ENCODE peak calls at places on chromosomes 4 and X, in four cellular contexts. R, B, N and U are unnamed samples.

GRCh38 chr4:33746979-33747378 is 2497.3 kb downstream of the ARAP2 start:
- DNase-seq in R (no peak), B (no peak), N (no peak), U (no peak)

GRCh38 chr4:87865960-87866598 is 33.3 kb downstream of the MEPE start:
- DNase-seq in R (peak), B (no peak), N (no peak), U (no peak)

GRCh38 chr4:173782660-173783059 is 252.6 kb upstream of the HAND2 start:
- DNase-seq in R (no peak), B (no peak), N (no peak), U (no peak)

GRCh38 chrX:56726609-56727008 is 2.4 kb upstream of the NBDY start:
- DNase-seq in R (no peak), B (peak), N (no peak), U (no peak)

GRCh38 chrX:123920065-123920785 is 41.3 kb upstream of the STAG2 start:
- DNase-seq in R (peak), B (no peak), N (no peak), U (peak)

GRCh38 chrX:74291577-74291963 is 12.4 kb upstream of the ZCCHC13 start:
- DNase-seq in R (no peak), B (no peak), N (no peak), U (no peak)

GRCh38 chr4:86848732-86849617 is at the start of gene SLC10A6:
- DNase-seq in R (no peak), B (no peak), N (no peak), U (no peak)

GRCh38 chr4:153611679-153612078 is 72.4 kb upstream of the TLR2 start:
- DNase-seq in R (no peak), B (no peak), N (no peak), U (no peak)

GRCh38 chrX:8815460-8816065 is 14.4 kb upstream of the FAM9A start:
- DNase-seq in R (no peak), B (peak), N (no peak), U (peak)

GRCh38 chrX:65657659-65658058 is 9.8 kb upstream of the MSN start:
- DNase-seq in R (no peak), B (no peak), N (no peak), U (no peak)

GRCh38 chr4:149887091-149887490 is 71.4 kb upstream of the IQCM start:
- DNase-seq in R (no peak), B (no peak), N (no peak), U (no peak)

GRCh38 chr4:89242864-89243740 is 64.5 kb downstream of the GPRIN3 start:
- DNase-seq in R (no peak), B (no peak), N (no peak), U (no peak)

GRCh38 chr4:146329042-146329716 is 114.8 kb downstream of the REELD1 start:
- DNase-seq in R (peak), B (no peak), N (no peak), U (peak)

GRCh38 chr4:178894126-178894525 is 1451.9 kb upstream of the AGA start:
- DNase-seq in R (no peak), B (no peak), N (no peak), U (no peak)

GRCh38 chr4:151604238-151604637 is 156.6 kb downstream of the GATB start:
- DNase-seq in R (no peak), B (peak), N (no peak), U (no peak)

GRCh38 chr4:7171191-7171900 is 21.0 kb upstream of the SORCS2 start:
- DNase-seq in R (no peak), B (no peak), N (no peak), U (no peak)

GRCh38 chr4:60923075-60923474 is 277.1 kb upstream of the ADGRL3 start:
- DNase-seq in R (no peak), B (no peak), N (no peak), U (no peak)

GRCh38 chr4:89514811-89515210 is 207.2 kb upstream of the GPRIN3 start:
- DNase-seq in R (no peak), B (no peak), N (no peak), U (no peak)

GRCh38 chr4:158020175-158020574 is 152.7 kb downstream of the GASK1B start:
- DNase-seq in R (peak), B (no peak), N (no peak), U (peak)